ENCODE peak calls at places on chromosomes 2 and 18, in seven cellular contexts. One of them, this sample, is unnamed.

GRCh38 chr2:85909005-85909404 is 20.2 kb upstream of the ST3GAL5 start:
- DNase-seq in astrocyte of the spinal cord: no peak
- DNase-seq in stimulated activated CD4-positive, alpha-beta T cell treated with anti-CD3 and anti-CD28 coated beads, Interleukin-4, amount 100 ng/mL, for 48 hours: no peak
- DNase-seq in activated CD4-positive, alpha-beta T cell treated with anti-CD3 and anti-CD28 coated beads, Interleukin-2, amount 10 ng/mL, durations not matched to agents 7 days and 5 days: no peak
- DNase-seq in GM12865: no peak
- DNase-seq in T-helper 17 cell: no peak
- DNase-seq in fibroblast of lung: no peak
- DNase-seq in this sample: no peak

GRCh38 chr18:58584219-58585127 is 44.4 kb downstream of the ALPK2 start:
- DNase-seq in astrocyte of the spinal cord: peak
- DNase-seq in stimulated activated CD4-positive, alpha-beta T cell treated with anti-CD3 and anti-CD28 coated beads, Interleukin-4, amount 100 ng/mL, for 48 hours: no peak
- DNase-seq in activated CD4-positive, alpha-beta T cell treated with anti-CD3 and anti-CD28 coated beads, Interleukin-2, amount 10 ng/mL, durations not matched to agents 7 days and 5 days: no peak
- DNase-seq in GM12865: no peak
- DNase-seq in T-helper 17 cell: no peak
- DNase-seq in fibroblast of lung: peak
- DNase-seq in this sample: peak

GRCh38 chr2:27263287-27264252 is 723 bp upstream of the SLC30A3 start:
- DNase-seq in astrocyte of the spinal cord: no peak
- DNase-seq in stimulated activated CD4-positive, alpha-beta T cell treated with anti-CD3 and anti-CD28 coated beads, Interleukin-4, amount 100 ng/mL, for 48 hours: no peak
- DNase-seq in activated CD4-positive, alpha-beta T cell treated with anti-CD3 and anti-CD28 coated beads, Interleukin-2, amount 10 ng/mL, durations not matched to agents 7 days and 5 days: no peak
- DNase-seq in GM12865: no peak
- DNase-seq in T-helper 17 cell: no peak
- DNase-seq in fibroblast of lung: no peak
- DNase-seq in this sample: no peak

GRCh38 chr2:16890081-16890480 is 224.4 kb upstream of the CYRIA start:
- DNase-seq in astrocyte of the spinal cord: no peak
- DNase-seq in stimulated activated CD4-positive, alpha-beta T cell treated with anti-CD3 and anti-CD28 coated beads, Interleukin-4, amount 100 ng/mL, for 48 hours: no peak
- DNase-seq in activated CD4-positive, alpha-beta T cell treated with anti-CD3 and anti-CD28 coated beads, Interleukin-2, amount 10 ng/mL, durations not matched to agents 7 days and 5 days: no peak
- DNase-seq in GM12865: no peak
- DNase-seq in T-helper 17 cell: no peak
- DNase-seq in fibroblast of lung: no peak
- DNase-seq in this sample: no peak

GRCh38 chr2:159195719-159196118 is 90.8 kb downstream of the WDSUB1 start:
- DNase-seq in astrocyte of the spinal cord: no peak
- DNase-seq in stimulated activated CD4-positive, alpha-beta T cell treated with anti-CD3 and anti-CD28 coated beads, Interleukin-4, amount 100 ng/mL, for 48 hours: no peak
- DNase-seq in activated CD4-positive, alpha-beta T cell treated with anti-CD3 and anti-CD28 coated beads, Interleukin-2, amount 10 ng/mL, durations not matched to agents 7 days and 5 days: no peak
- DNase-seq in GM12865: no peak
- DNase-seq in T-helper 17 cell: no peak
- DNase-seq in fibroblast of lung: no peak
- DNase-seq in this sample: no peak

GRCh38 chr2:179440642-179441251 is 176.1 kb upstream of the SESTD1 start:
- DNase-seq in astrocyte of the spinal cord: peak
- DNase-seq in stimulated activated CD4-positive, alpha-beta T cell treated with anti-CD3 and anti-CD28 coated beads, Interleukin-4, amount 100 ng/mL, for 48 hours: no peak
- DNase-seq in activated CD4-positive, alpha-beta T cell treated with anti-CD3 and anti-CD28 coated beads, Interleukin-2, amount 10 ng/mL, durations not matched to agents 7 days and 5 days: peak
- DNase-seq in GM12865: peak
- DNase-seq in T-helper 17 cell: no peak
- DNase-seq in fibroblast of lung: peak
- DNase-seq in this sample: peak

GRCh38 chr2:39571197-39571731 is 94.5 kb upstream of the TMEM178A start:
- DNase-seq in astrocyte of the spinal cord: no peak
- DNase-seq in stimulated activated CD4-positive, alpha-beta T cell treated with anti-CD3 and anti-CD28 coated beads, Interleukin-4, amount 100 ng/mL, for 48 hours: no peak
- DNase-seq in activated CD4-positive, alpha-beta T cell treated with anti-CD3 and anti-CD28 coated beads, Interleukin-2, amount 10 ng/mL, durations not matched to agents 7 days and 5 days: no peak
- DNase-seq in GM12865: no peak
- DNase-seq in T-helper 17 cell: no peak
- DNase-seq in fibroblast of lung: no peak
- DNase-seq in this sample: peak

GRCh38 chr18:7879717-7880116 is 312.6 kb downstream of the PTPRM start:
- DNase-seq in astrocyte of the spinal cord: no peak
- DNase-seq in stimulated activated CD4-positive, alpha-beta T cell treated with anti-CD3 and anti-CD28 coated beads, Interleukin-4, amount 100 ng/mL, for 48 hours: no peak
- DNase-seq in activated CD4-positive, alpha-beta T cell treated with anti-CD3 and anti-CD28 coated beads, Interleukin-2, amount 10 ng/mL, durations not matched to agents 7 days and 5 days: no peak
- DNase-seq in GM12865: no peak
- DNase-seq in T-helper 17 cell: no peak
- DNase-seq in fibroblast of lung: no peak
- DNase-seq in this sample: no peak

GRCh38 chr2:180125245-180125962 is 118.3 kb upstream of the CWC22 start:
- DNase-seq in astrocyte of the spinal cord: peak
- DNase-seq in stimulated activated CD4-positive, alpha-beta T cell treated with anti-CD3 and anti-CD28 coated beads, Interleukin-4, amount 100 ng/mL, for 48 hours: peak
- DNase-seq in activated CD4-positive, alpha-beta T cell treated with anti-CD3 and anti-CD28 coated beads, Interleukin-2, amount 10 ng/mL, durations not matched to agents 7 days and 5 days: peak
- DNase-seq in GM12865: peak
- DNase-seq in T-helper 17 cell: no peak
- DNase-seq in fibroblast of lung: peak
- DNase-seq in this sample: peak

GRCh38 chr2:216857131-216857550 is 2.7 kb downstream of the TNP1 start:
- DNase-seq in astrocyte of the spinal cord: peak
- DNase-seq in stimulated activated CD4-positive, alpha-beta T cell treated with anti-CD3 and anti-CD28 coated beads, Interleukin-4, amount 100 ng/mL, for 48 hours: peak
- DNase-seq in activated CD4-positive, alpha-beta T cell treated with anti-CD3 and anti-CD28 coated beads, Interleukin-2, amount 10 ng/mL, durations not matched to agents 7 days and 5 days: peak
- DNase-seq in GM12865: no peak
- DNase-seq in T-helper 17 cell: no peak
- DNase-seq in fibroblast of lung: peak
- DNase-seq in this sample: no peak

GRCh38 chr2:149490296-149490695 is 97.3 kb downstream of the MMADHC start:
- DNase-seq in astrocyte of the spinal cord: peak
- DNase-seq in stimulated activated CD4-positive, alpha-beta T cell treated with anti-CD3 and anti-CD28 coated beads, Interleukin-4, amount 100 ng/mL, for 48 hours: no peak
- DNase-seq in activated CD4-positive, alpha-beta T cell treated with anti-CD3 and anti-CD28 coated beads, Interleukin-2, amount 10 ng/mL, durations not matched to agents 7 days and 5 days: no peak
- DNase-seq in GM12865: no peak
- DNase-seq in T-helper 17 cell: no peak
- DNase-seq in fibroblast of lung: peak
- DNase-seq in this sample: peak

GRCh38 chr18:6498265-6498664 is 83.6 kb upstream of the L3MBTL4 start:
- DNase-seq in astrocyte of the spinal cord: no peak
- DNase-seq in stimulated activated CD4-positive, alpha-beta T cell treated with anti-CD3 and anti-CD28 coated beads, Interleukin-4, amount 100 ng/mL, for 48 hours: no peak
- DNase-seq in activated CD4-positive, alpha-beta T cell treated with anti-CD3 and anti-CD28 coated beads, Interleukin-2, amount 10 ng/mL, durations not matched to agents 7 days and 5 days: no peak
- DNase-seq in GM12865: no peak
- DNase-seq in T-helper 17 cell: no peak
- DNase-seq in fibroblast of lung: no peak
- DNase-seq in this sample: no peak

GRCh38 chr2:145906356-145906755 is 1386.4 kb upstream of the ZEB2 start:
- DNase-seq in astrocyte of the spinal cord: no peak
- DNase-seq in stimulated activated CD4-positive, alpha-beta T cell treated with anti-CD3 and anti-CD28 coated beads, Interleukin-4, amount 100 ng/mL, for 48 hours: no peak
- DNase-seq in activated CD4-positive, alpha-beta T cell treated with anti-CD3 and anti-CD28 coated beads, Interleukin-2, amount 10 ng/mL, durations not matched to agents 7 days and 5 days: no peak
- DNase-seq in GM12865: no peak
- DNase-seq in T-helper 17 cell: no peak
- DNase-seq in fibroblast of lung: no peak
- DNase-seq in this sample: peak

GRCh38 chr2:18740428-18740827 is 151.1 kb upstream of the NT5C1B start:
- DNase-seq in astrocyte of the spinal cord: peak
- DNase-seq in stimulated activated CD4-positive, alpha-beta T cell treated with anti-CD3 and anti-CD28 coated beads, Interleukin-4, amount 100 ng/mL, for 48 hours: no peak
- DNase-seq in activated CD4-positive, alpha-beta T cell treated with anti-CD3 and anti-CD28 coated beads, Interleukin-2, amount 10 ng/mL, durations not matched to agents 7 days and 5 days: no peak
- DNase-seq in GM12865: no peak
- DNase-seq in T-helper 17 cell: no peak
- DNase-seq in fibroblast of lung: peak
- DNase-seq in this sample: peak

GRCh38 chr2:64929329-64929728 is 59.9 kb upstream of the SLC1A4 start:
- DNase-seq in astrocyte of the spinal cord: no peak
- DNase-seq in stimulated activated CD4-positive, alpha-beta T cell treated with anti-CD3 and anti-CD28 coated beads, Interleukin-4, amount 100 ng/mL, for 48 hours: no peak
- DNase-seq in activated CD4-positive, alpha-beta T cell treated with anti-CD3 and anti-CD28 coated beads, Interleukin-2, amount 10 ng/mL, durations not matched to agents 7 days and 5 days: no peak
- DNase-seq in GM12865: no peak
- DNase-seq in T-helper 17 cell: no peak
- DNase-seq in fibroblast of lung: no peak
- DNase-seq in this sample: no peak